ENCODE peak calls at places on chromosomes 6 and 20, in six cellular contexts. One of them, this sample, is unnamed.
A peak's percentile ranks its signal among the peaks of the same experiment; 100 is the strongest.

GRCh38 chr20:36121981-36122930 is 32.3 kb upstream of the EPB41L1 start:
- DNase-seq in neural progenitor cell: no peak
- DNase-seq in stimulated activated CD8-positive, alpha-beta memory T cell treated with anti-CD3 and anti-CD28 coated beads, Interleukin-2, amount 100 ng/mL, for 1 hour: no peak
- DNase-seq in cardiac septum: no peak
- DNase-seq in Calu3: peak; percentile 98
- DNase-seq in fibroblast of the conjunctiva: no peak
- DNase-seq in this sample: no peak

GRCh38 chr6:118872726-118873125 is 21.2 kb upstream of the ASF1A start:
- DNase-seq in neural progenitor cell: no peak
- DNase-seq in stimulated activated CD8-positive, alpha-beta memory T cell treated with anti-CD3 and anti-CD28 coated beads, Interleukin-2, amount 100 ng/mL, for 1 hour: no peak
- DNase-seq in cardiac septum: no peak
- DNase-seq in Calu3: no peak
- DNase-seq in fibroblast of the conjunctiva: no peak
- DNase-seq in this sample: no peak

GRCh38 chr6:35031611-35032529 is 109.3 kb downstream of the TCP11 start:
- DNase-seq in neural progenitor cell: no peak
- DNase-seq in stimulated activated CD8-positive, alpha-beta memory T cell treated with anti-CD3 and anti-CD28 coated beads, Interleukin-2, amount 100 ng/mL, for 1 hour: no peak
- DNase-seq in cardiac septum: peak; percentile 41
- DNase-seq in Calu3: no peak
- DNase-seq in fibroblast of the conjunctiva: no peak
- DNase-seq in this sample: no peak

GRCh38 chr20:371755-372542 is 8.6 kb upstream of the TRIB3 start:
- DNase-seq in neural progenitor cell: no peak
- DNase-seq in stimulated activated CD8-positive, alpha-beta memory T cell treated with anti-CD3 and anti-CD28 coated beads, Interleukin-2, amount 100 ng/mL, for 1 hour: no peak
- DNase-seq in cardiac septum: peak; percentile 83
- DNase-seq in Calu3: peak; percentile 83
- DNase-seq in fibroblast of the conjunctiva: peak; percentile 95
- DNase-seq in this sample: no peak

GRCh38 chr20:1415667-1416468 is 23.0 kb upstream of the FKBP1A start:
- DNase-seq in neural progenitor cell: no peak
- DNase-seq in stimulated activated CD8-positive, alpha-beta memory T cell treated with anti-CD3 and anti-CD28 coated beads, Interleukin-2, amount 100 ng/mL, for 1 hour: no peak
- DNase-seq in cardiac septum: no peak
- DNase-seq in Calu3: peak; percentile 72
- DNase-seq in fibroblast of the conjunctiva: peak; percentile 79
- DNase-seq in this sample: no peak

GRCh38 chr6:63652980-63653379 is 17.4 kb downstream of the PHF3 start:
- DNase-seq in neural progenitor cell: no peak
- DNase-seq in stimulated activated CD8-positive, alpha-beta memory T cell treated with anti-CD3 and anti-CD28 coated beads, Interleukin-2, amount 100 ng/mL, for 1 hour: no peak
- DNase-seq in cardiac septum: no peak
- DNase-seq in Calu3: no peak
- DNase-seq in fibroblast of the conjunctiva: no peak
- DNase-seq in this sample: no peak

GRCh38 chr6:11043552-11043960 is 549 bp downstream of the ELOVL2 start:
- DNase-seq in neural progenitor cell: no peak
- DNase-seq in stimulated activated CD8-positive, alpha-beta memory T cell treated with anti-CD3 and anti-CD28 coated beads, Interleukin-2, amount 100 ng/mL, for 1 hour: no peak
- DNase-seq in cardiac septum: no peak
- DNase-seq in Calu3: no peak
- DNase-seq in fibroblast of the conjunctiva: no peak
- DNase-seq in this sample: no peak

GRCh38 chr20:51275816-51276215 is 252.9 kb upstream of the KCNG1 start:
- DNase-seq in neural progenitor cell: no peak
- DNase-seq in stimulated activated CD8-positive, alpha-beta memory T cell treated with anti-CD3 and anti-CD28 coated beads, Interleukin-2, amount 100 ng/mL, for 1 hour: no peak
- DNase-seq in cardiac septum: no peak
- DNase-seq in Calu3: no peak
- DNase-seq in fibroblast of the conjunctiva: peak; percentile 4
- DNase-seq in this sample: no peak

GRCh38 chr6:15754035-15754705 is 91.3 kb upstream of the DTNBP1 start:
- DNase-seq in neural progenitor cell: no peak
- DNase-seq in stimulated activated CD8-positive, alpha-beta memory T cell treated with anti-CD3 and anti-CD28 coated beads, Interleukin-2, amount 100 ng/mL, for 1 hour: no peak
- DNase-seq in cardiac septum: no peak
- DNase-seq in Calu3: no peak
- DNase-seq in fibroblast of the conjunctiva: peak; percentile 33
- DNase-seq in this sample: no peak

GRCh38 chr6:28979679-28980078 is 25.4 kb downstream of the ZNF311 start:
- DNase-seq in neural progenitor cell: no peak
- DNase-seq in stimulated activated CD8-positive, alpha-beta memory T cell treated with anti-CD3 and anti-CD28 coated beads, Interleukin-2, amount 100 ng/mL, for 1 hour: no peak
- DNase-seq in cardiac septum: no peak
- DNase-seq in Calu3: no peak
- DNase-seq in fibroblast of the conjunctiva: no peak
- DNase-seq in this sample: no peak

GRCh38 chr6:90701146-90701781 is 114.4 kb upstream of the MAP3K7 start:
- DNase-seq in neural progenitor cell: peak; percentile 56
- DNase-seq in stimulated activated CD8-positive, alpha-beta memory T cell treated with anti-CD3 and anti-CD28 coated beads, Interleukin-2, amount 100 ng/mL, for 1 hour: no peak
- DNase-seq in cardiac septum: no peak
- DNase-seq in Calu3: peak; percentile 6
- DNase-seq in fibroblast of the conjunctiva: no peak
- DNase-seq in this sample: no peak

GRCh38 chr20:31890646-31891045 is 20.2 kb downstream of the TTLL9 start:
- DNase-seq in neural progenitor cell: no peak
- DNase-seq in stimulated activated CD8-positive, alpha-beta memory T cell treated with anti-CD3 and anti-CD28 coated beads, Interleukin-2, amount 100 ng/mL, for 1 hour: no peak
- DNase-seq in cardiac septum: no peak
- DNase-seq in Calu3: no peak
- DNase-seq in fibroblast of the conjunctiva: no peak
- DNase-seq in this sample: no peak

GRCh38 chr6:130766239-130767144 is 60.7 kb upstream of the SMLR1 start:
- DNase-seq in neural progenitor cell: no peak
- DNase-seq in stimulated activated CD8-positive, alpha-beta memory T cell treated with anti-CD3 and anti-CD28 coated beads, Interleukin-2, amount 100 ng/mL, for 1 hour: no peak
- DNase-seq in cardiac septum: no peak
- DNase-seq in Calu3: no peak
- DNase-seq in fibroblast of the conjunctiva: no peak
- DNase-seq in this sample: no peak

GRCh38 chr6:134875367-134875766 is 74.5 kb downstream of the ALDH8A1 start:
- DNase-seq in neural progenitor cell: no peak
- DNase-seq in stimulated activated CD8-positive, alpha-beta memory T cell treated with anti-CD3 and anti-CD28 coated beads, Interleukin-2, amount 100 ng/mL, for 1 hour: no peak
- DNase-seq in cardiac septum: no peak
- DNase-seq in Calu3: no peak
- DNase-seq in fibroblast of the conjunctiva: no peak
- DNase-seq in this sample: no peak

GRCh38 chr6:133436652-133437051 is 195.5 kb downstream of the EYA4 start:
- DNase-seq in neural progenitor cell: no peak
- DNase-seq in stimulated activated CD8-positive, alpha-beta memory T cell treated with anti-CD3 and anti-CD28 coated beads, Interleukin-2, amount 100 ng/mL, for 1 hour: no peak
- DNase-seq in cardiac septum: no peak
- DNase-seq in Calu3: no peak
- DNase-seq in fibroblast of the conjunctiva: no peak
- DNase-seq in this sample: no peak

GRCh38 chr20:40265872-40266533 is 423.0 kb downstream of the MAFB start:
- DNase-seq in neural progenitor cell: peak; percentile 61
- DNase-seq in stimulated activated CD8-positive, alpha-beta memory T cell treated with anti-CD3 and anti-CD28 coated beads, Interleukin-2, amount 100 ng/mL, for 1 hour: no peak
- DNase-seq in cardiac septum: no peak
- DNase-seq in Calu3: peak; percentile 49
- DNase-seq in fibroblast of the conjunctiva: peak; percentile 17
- DNase-seq in this sample: no peak

GRCh38 chr20:59006167-59006863 is 739 bp downstream of the CTSZ start:
- DNase-seq in neural progenitor cell: no peak
- DNase-seq in stimulated activated CD8-positive, alpha-beta memory T cell treated with anti-CD3 and anti-CD28 coated beads, Interleukin-2, amount 100 ng/mL, for 1 hour: no peak
- DNase-seq in cardiac septum: no peak
- DNase-seq in Calu3: peak; percentile 31
- DNase-seq in fibroblast of the conjunctiva: no peak
- DNase-seq in this sample: no peak

GRCh38 chr20:21518292-21518991 is 4.6 kb upstream of the NKX2-2 start:
- DNase-seq in neural progenitor cell: peak; percentile 13
- DNase-seq in stimulated activated CD8-positive, alpha-beta memory T cell treated with anti-CD3 and anti-CD28 coated beads, Interleukin-2, amount 100 ng/mL, for 1 hour: no peak
- DNase-seq in cardiac septum: no peak
- DNase-seq in Calu3: no peak
- DNase-seq in fibroblast of the conjunctiva: no peak
- DNase-seq in this sample: no peak

GRCh38 chr6:32622545-32623401 is 14.4 kb upstream of the HLA-DQA1 start:
- DNase-seq in neural progenitor cell: peak; percentile 87
- DNase-seq in stimulated activated CD8-positive, alpha-beta memory T cell treated with anti-CD3 and anti-CD28 coated beads, Interleukin-2, amount 100 ng/mL, for 1 hour: no peak
- DNase-seq in cardiac septum: no peak
- DNase-seq in Calu3: peak; percentile 59
- DNase-seq in fibroblast of the conjunctiva: peak; percentile 6
- DNase-seq in this sample: peak; percentile 20

GRCh38 chr6:144217264-144217663 is 66.9 kb downstream of the STX11 start:
- DNase-seq in neural progenitor cell: no peak
- DNase-seq in stimulated activated CD8-positive, alpha-beta memory T cell treated with anti-CD3 and anti-CD28 coated beads, Interleukin-2, amount 100 ng/mL, for 1 hour: no peak
- DNase-seq in cardiac septum: no peak
- DNase-seq in Calu3: no peak
- DNase-seq in fibroblast of the conjunctiva: no peak
- DNase-seq in this sample: no peak

GRCh38 chr20:63895886-63896135 is 885 bp downstream of the DNAJC5 start:
- DNase-seq in neural progenitor cell: peak; percentile 33
- DNase-seq in stimulated activated CD8-positive, alpha-beta memory T cell treated with anti-CD3 and anti-CD28 coated beads, Interleukin-2, amount 100 ng/mL, for 1 hour: no peak
- DNase-seq in cardiac septum: no peak
- DNase-seq in Calu3: no peak
- DNase-seq in fibroblast of the conjunctiva: no peak
- DNase-seq in this sample: no peak

GRCh38 chr6:69232506-69233194 is 564.2 kb downstream of the LMBRD1 start:
- DNase-seq in neural progenitor cell: peak; percentile 90
- DNase-seq in stimulated activated CD8-positive, alpha-beta memory T cell treated with anti-CD3 and anti-CD28 coated beads, Interleukin-2, amount 100 ng/mL, for 1 hour: no peak
- DNase-seq in cardiac septum: peak; percentile 81
- DNase-seq in Calu3: peak; percentile 82
- DNase-seq in fibroblast of the conjunctiva: peak; percentile 12
- DNase-seq in this sample: no peak

GRCh38 chr6:14305131-14305530 is 187.6 kb downstream of the CD83 start:
- DNase-seq in neural progenitor cell: no peak
- DNase-seq in stimulated activated CD8-positive, alpha-beta memory T cell treated with anti-CD3 and anti-CD28 coated beads, Interleukin-2, amount 100 ng/mL, for 1 hour: no peak
- DNase-seq in cardiac septum: no peak
- DNase-seq in Calu3: no peak
- DNase-seq in fibroblast of the conjunctiva: no peak
- DNase-seq in this sample: no peak

GRCh38 chr20:32333988-32334885 is 23.9 kb upstream of the ASXL1 start:
- DNase-seq in neural progenitor cell: no peak
- DNase-seq in stimulated activated CD8-positive, alpha-beta memory T cell treated with anti-CD3 and anti-CD28 coated beads, Interleukin-2, amount 100 ng/mL, for 1 hour: peak; percentile 35
- DNase-seq in cardiac septum: peak; percentile 91
- DNase-seq in Calu3: peak; percentile 81
- DNase-seq in fibroblast of the conjunctiva: no peak
- DNase-seq in this sample: peak; percentile 17

GRCh38 chr20:56414842-56415765 is 3.0 kb downstream of the CASS4 start:
- DNase-seq in neural progenitor cell: no peak
- DNase-seq in stimulated activated CD8-positive, alpha-beta memory T cell treated with anti-CD3 and anti-CD28 coated beads, Interleukin-2, amount 100 ng/mL, for 1 hour: no peak
- DNase-seq in cardiac septum: no peak
- DNase-seq in Calu3: no peak
- DNase-seq in fibroblast of the conjunctiva: peak; percentile 53
- DNase-seq in this sample: no peak

GRCh38 chr20:4691753-4692152 is 30.0 kb upstream of the PRND start:
- DNase-seq in neural progenitor cell: no peak
- DNase-seq in stimulated activated CD8-positive, alpha-beta memory T cell treated with anti-CD3 and anti-CD28 coated beads, Interleukin-2, amount 100 ng/mL, for 1 hour: no peak
- DNase-seq in cardiac septum: no peak
- DNase-seq in Calu3: no peak
- DNase-seq in fibroblast of the conjunctiva: no peak
- DNase-seq in this sample: no peak

GRCh38 chr6:168683621-168684020 is 242.6 kb downstream of the SMOC2 start:
- DNase-seq in neural progenitor cell: peak; percentile 71
- DNase-seq in stimulated activated CD8-positive, alpha-beta memory T cell treated with anti-CD3 and anti-CD28 coated beads, Interleukin-2, amount 100 ng/mL, for 1 hour: no peak
- DNase-seq in cardiac septum: no peak
- DNase-seq in Calu3: no peak
- DNase-seq in fibroblast of the conjunctiva: no peak
- DNase-seq in this sample: no peak

This sample was measured in activated CD8-positive, alpha-beta memory T cell treated with anti-CD3 and anti-CD28 coated beads for 4 hours.